ENCODE peak calls at places on chromosomes 11 and 22, in six cellular contexts. D is GM23338; Y is mammary epithelial cell; R is activated CD8-positive, alpha-beta memory T cell treated with anti-CD3 and anti-CD28 coated beads, Interleukin-2, amount 50 U/mL, for 48 hours; Q is activated CD4-positive, alpha-beta T cell treated with anti-CD3 and anti-CD28 coated beads, Interleukin-2, amount 50 U/mL, for 1 hour; U is nucleus accumbens. C is an unnamed sample.

GRCh38 chr22:46086577-46087335 is 63.6 kb upstream of the PPARA start:
- DNase-seq in D (no peak), Y (peak; percentile 72), R (no peak), Q (no peak), U (no peak), C (no peak)

GRCh38 chr11:119169272-119169719 is 771 bp downstream of the NLRX1 start:
- DNase-seq in D (peak; percentile 92), Y (peak; percentile 37), R (peak; percentile 79), Q (peak; percentile 16), U (no peak), C (peak; percentile 89)

GRCh38 chr11:67372232-67372992 is 986 bp downstream of the CLCF1 start:
- DNase-seq in D (peak; percentile 52), Y (no peak), R (no peak), Q (no peak), U (no peak), C (peak; percentile 62)

GRCh38 chr11:104078995-104079394 is 42.6 kb downstream of the DDI1 start:
- DNase-seq in D (no peak), Y (peak; percentile 29), R (no peak), Q (no peak), U (no peak), C (no peak)

GRCh38 chr11:72579816-72580647 is 94.2 kb downstream of the PDE2A start:
- DNase-seq in D (no peak), Y (no peak), R (no peak), Q (no peak), U (no peak), C (no peak)

GRCh38 chr22:49930596-49931412 is 12.4 kb downstream of the CRELD2 start:
- DNase-seq in D (peak; percentile 43), Y (peak; percentile 69), R (peak; percentile 66), Q (peak; percentile 41), U (peak; percentile 52), C (peak; percentile 90)

GRCh38 chr11:120786206-120786735 is 237.6 kb upstream of the TBCEL start:
- DNase-seq in D (no peak), Y (no peak), R (no peak), Q (no peak), U (no peak), C (no peak)

GRCh38 chr22:32600184-32600583 is 125.6 kb downstream of the FBXO7 start:
- DNase-seq in D (peak; percentile 42), Y (no peak), R (no peak), Q (no peak), U (no peak), C (no peak)

GRCh38 chr11:60717956-60718355 is 6.6 kb upstream of the MS4A18 start:
- DNase-seq in D (no peak), Y (no peak), R (no peak), Q (no peak), U (no peak), C (no peak)

GRCh38 chr11:112289588-112290461 is 29.2 kb upstream of the PLET1 start:
- DNase-seq in D (peak; percentile 90), Y (peak; percentile 55), R (peak; percentile 92), Q (peak; percentile 83), U (peak; percentile 64), C (peak; percentile 66)

GRCh38 chr11:56783448-56784041 is 35.0 kb upstream of the OR9G4 start:
- DNase-seq in D (peak; percentile 90), Y (peak; percentile 37), R (no peak), Q (no peak), U (no peak), C (peak; percentile 71)

GRCh38 chr11:109939176-109939810 is 153.9 kb upstream of the ZC3H12C start:
- DNase-seq in D (peak; percentile 80), Y (peak; percentile 68), R (no peak), Q (no peak), U (no peak), C (peak; percentile 81)

GRCh38 chr11:122202161-122202950 is 86.3 kb upstream of the BLID start:
- DNase-seq in D (peak; percentile 40), Y (peak; percentile 79), R (no peak), Q (no peak), U (no peak), C (peak; percentile 34)

GRCh38 chr11:47916361-47916841 is 64.0 kb upstream of the PTPRJ start:
- DNase-seq in D (no peak), Y (no peak), R (no peak), Q (no peak), U (no peak), C (no peak)

GRCh38 chr22:29690481-29690880 is 29.3 kb upstream of the CABP7 start:
- DNase-seq in D (no peak), Y (no peak), R (no peak), Q (no peak), U (no peak), C (no peak)

GRCh38 chr22:30628491-30628890 is 7.1 kb upstream of the SLC35E4 start:
- DNase-seq in D (no peak), Y (no peak), R (no peak), Q (no peak), U (peak; percentile 16), C (no peak)

GRCh38 chr11:71209656-71210055 is 42.7 kb downstream of the SHANK2 start:
- DNase-seq in D (no peak), Y (no peak), R (no peak), Q (no peak), U (no peak), C (no peak)